ENCODE peak calls at places on chromosomes 4 and X, in eight cellular contexts. Y is astrocyte, B is IMR-90, Q is mammary epithelial cell, F is tibial artery, R is lung, Z is tibial nerve, I is transverse colon. N is an unnamed sample.

GRCh38 chr4:108417923-108418322 is 202.5 kb upstream of the RPL34 start:
- DNase-seq in F (no peak), Q (no peak), B (peak; percentile 46), I (no peak), Z (no peak), R (no peak), Y (peak; percentile 51), N (no peak)

GRCh38 chrX:49947778-49948177 is 25.4 kb downstream of the CLCN5 start:
- DNase-seq in Z (no peak), F (no peak), Y (no peak), R (no peak), I (no peak), Q (no peak), B (no peak), N (no peak)

GRCh38 chr4:47744253-47744652 is 93.6 kb downstream of the CORIN start:
- DNase-seq in Y (no peak), I (no peak), F (no peak), Z (no peak), Q (peak; percentile 5), B (no peak), R (no peak), N (no peak)

GRCh38 chr4:140136509-140136908 is 17.5 kb downstream of the MAML3 start:
- DNase-seq in I (no peak), Q (peak; percentile 68), F (no peak), Y (peak; percentile 67), B (peak; percentile 63), Z (no peak), R (no peak), N (no peak)

GRCh38 chr4:81506731-81507130 is 35.0 kb upstream of the RASGEF1B start:
- DNase-seq in Z (no peak), R (no peak), F (no peak), Q (no peak), Y (no peak), I (no peak), B (no peak), N (no peak)

GRCh38 chr4:2436301-2436700 is 17.5 kb downstream of the CFAP99 start:
- DNase-seq in B (no peak), Y (no peak), I (no peak), Q (peak; percentile 11), F (peak; percentile 42), Z (no peak), R (no peak), N (no peak)

GRCh38 chr4:12459126-12459525 is 1025.0 kb downstream of the RAB28 start:
- DNase-seq in I (no peak), Y (no peak), B (no peak), Z (no peak), Q (no peak), R (no peak), F (no peak), N (no peak)

GRCh38 chrX:63657821-63658220 is 127.2 kb downstream of the ARHGEF9 start:
- DNase-seq in Y (peak; percentile 84), F (peak; percentile 88), B (peak; percentile 78), Z (peak; percentile 5), Q (peak; percentile 6), I (no peak), R (peak; percentile 53), N (no peak)

GRCh38 chr4:7945709-7946380 is 6.2 kb upstream of the AFAP1 start:
- DNase-seq in B (no peak), Z (no peak), Y (no peak), I (no peak), R (no peak), Q (no peak), F (no peak), N (peak; percentile 13)

GRCh38 chr4:116599859-116600258 is 485.5 kb downstream of the TRAM1L1 start:
- DNase-seq in B (no peak), R (no peak), F (no peak), Z (no peak), Q (no peak), I (no peak), Y (no peak), N (peak; percentile 58)

GRCh38 chr4:86496094-86497060 is 97.7 kb upstream of the PTPN13 start:
- DNase-seq in B (peak; percentile 57), I (peak; percentile 16), F (no peak), Q (peak; percentile 52), R (no peak), Z (peak; percentile 56), Y (no peak), N (no peak)

GRCh38 chr4:180031330-180031729 is 2211.9 kb upstream of the TENM3 start:
- DNase-seq in R (no peak), Z (no peak), B (no peak), Y (no peak), F (no peak), I (no peak), Q (no peak), N (no peak)

GRCh38 chr4:8578717-8579116 is 1.5 kb upstream of the GPR78 start:
- DNase-seq in Y (no peak), R (no peak), Z (no peak), I (no peak), Q (no peak), F (no peak), B (no peak), N (peak; percentile 41)

GRCh38 chr4:128528793-128529553 is 241.4 kb upstream of the PGRMC2 start:
- DNase-seq in B (peak; percentile 99), Q (peak; percentile 85), Z (peak; percentile 31), Y (peak; percentile 100), R (peak; percentile 48), I (no peak), F (no peak), N (no peak)

GRCh38 chrX:87374324-87374723 is 143.3 kb upstream of the KLHL4 start:
- DNase-seq in B (no peak), Q (no peak), R (no peak), I (no peak), Z (no peak), Y (no peak), F (no peak), N (no peak)

DNA sequence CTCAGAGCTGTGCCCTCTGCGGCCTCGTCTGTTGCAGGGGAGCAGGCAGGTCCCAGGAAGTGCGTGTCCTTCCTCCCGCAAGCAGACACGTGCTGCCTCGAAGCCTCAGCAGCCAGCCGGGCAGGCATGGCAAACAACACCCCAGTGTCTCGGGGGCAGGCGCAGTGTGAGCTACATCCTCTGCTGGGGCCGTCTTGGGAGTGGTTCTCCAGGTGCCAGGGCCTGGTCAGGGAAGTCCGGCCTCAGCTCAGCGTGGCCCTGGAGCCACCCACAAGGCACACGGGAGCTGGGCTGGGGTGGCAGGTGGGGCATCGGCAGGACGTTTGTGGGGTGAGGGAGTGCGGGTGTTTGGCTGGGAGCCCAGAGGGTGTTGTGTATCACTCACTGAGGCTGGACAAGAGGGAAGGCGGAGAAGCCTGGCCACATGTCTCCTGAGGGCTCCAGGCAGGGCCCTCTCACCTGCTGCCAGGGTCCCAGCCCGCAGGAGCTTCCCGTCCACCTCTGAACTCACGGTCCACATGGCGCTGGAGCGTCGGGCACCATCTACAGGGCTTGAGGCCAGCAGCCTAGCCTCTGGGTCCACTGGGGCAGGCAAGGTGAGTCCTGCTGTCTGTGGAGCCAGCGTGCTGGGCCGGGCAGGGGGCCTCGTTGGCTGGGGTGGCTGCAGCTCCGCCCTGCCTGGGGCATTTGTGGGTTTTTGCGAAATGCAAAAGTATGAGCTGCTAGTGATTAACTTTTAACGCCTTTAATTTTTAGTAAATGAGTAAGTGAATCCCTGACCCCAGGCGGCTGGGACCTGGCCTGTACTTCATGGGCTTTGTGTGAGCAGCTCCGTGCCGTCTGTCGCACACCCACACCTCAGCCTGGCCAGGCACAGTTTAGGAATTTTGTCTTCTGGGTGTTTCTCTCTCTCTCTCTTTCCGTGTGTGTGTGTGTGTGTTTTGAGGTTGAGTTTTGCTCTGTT is 17.3 kb upstream of the UVSSA start:
- DNase-seq in Y (peak; percentile 75), R (no peak), B (no peak), I (no peak), F (no peak), Z (no peak), Q (peak; percentile 94), N (peak; percentile 72)
- H3K27ac ChIP-seq in Y (peak overlapping the region; percentile 25), R (no peak overlapping the region), B (no peak overlapping the region), I (no peak overlapping the region), F (no peak overlapping the region), Z (no peak overlapping the region), Q (peak overlapping the region; percentile 69), N (peak overlapping the region; percentile 5)

DNA sequence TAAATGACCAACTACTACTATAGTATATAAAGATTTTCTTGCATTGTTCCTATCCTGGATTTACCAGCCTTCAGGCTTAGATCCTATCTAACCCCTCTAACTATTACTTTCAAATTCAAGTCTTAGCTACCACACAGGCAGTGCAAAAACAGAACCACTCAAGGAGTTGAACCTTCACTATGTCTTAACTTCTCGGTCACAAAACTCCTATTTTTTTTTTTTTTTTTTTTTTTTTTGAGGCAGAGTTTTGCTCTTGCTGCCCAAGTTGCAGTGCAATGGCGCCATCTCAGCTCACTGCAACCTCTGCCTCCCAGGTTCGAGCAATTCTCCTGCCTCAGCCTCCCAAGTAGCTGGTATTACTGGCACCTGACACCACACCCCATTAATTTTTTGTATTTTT is 6.3 kb upstream of the FAM200B start:
- DNase-seq in Q (no peak), I (no peak), F (no peak), Z (no peak), B (no peak), R (no peak), Y (no peak), N (no peak)
- TF ChIP-seq CTCF in Q (no peak), I (no peak), F (no peak), Z (no peak), B (no peak), R (no peak), Y (no peak), N (no peak)

DNA sequence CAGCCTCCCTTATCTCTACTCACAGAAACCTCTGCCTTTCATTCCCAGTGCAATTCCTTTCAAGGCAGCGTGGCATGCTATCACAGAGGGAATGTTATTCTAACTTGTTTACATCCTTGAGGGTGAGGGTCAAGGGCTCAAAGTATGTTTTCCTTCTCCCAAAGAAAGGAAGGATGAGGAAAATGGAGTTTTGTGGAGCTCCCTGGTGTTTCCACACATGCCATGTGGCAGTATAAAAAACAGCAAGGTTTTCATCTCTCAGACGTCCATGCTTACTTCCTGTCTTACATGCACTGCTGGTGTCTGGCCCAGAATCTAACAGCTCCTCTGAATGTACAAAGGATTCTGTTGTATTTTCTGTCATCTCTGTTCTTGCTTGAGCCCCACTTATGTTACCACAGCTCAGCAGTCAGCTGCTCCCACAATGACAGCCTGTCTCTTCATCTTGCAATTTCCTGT is 128.0 kb downstream of the SNCA start:
- DNase-seq in Y (peak; percentile 55), Z (no peak), I (no peak), B (peak; percentile 54), Q (no peak), R (no peak), F (no peak), N (no peak)
- H3K27ac ChIP-seq in Y (peak overlapping the region; percentile 35), Z (no peak overlapping the region), I (no peak overlapping the region), B (peak overlapping the region; percentile 86), Q (no peak overlapping the region), R (no peak overlapping the region), F (no peak overlapping the region), N (no peak overlapping the region)

DNA sequence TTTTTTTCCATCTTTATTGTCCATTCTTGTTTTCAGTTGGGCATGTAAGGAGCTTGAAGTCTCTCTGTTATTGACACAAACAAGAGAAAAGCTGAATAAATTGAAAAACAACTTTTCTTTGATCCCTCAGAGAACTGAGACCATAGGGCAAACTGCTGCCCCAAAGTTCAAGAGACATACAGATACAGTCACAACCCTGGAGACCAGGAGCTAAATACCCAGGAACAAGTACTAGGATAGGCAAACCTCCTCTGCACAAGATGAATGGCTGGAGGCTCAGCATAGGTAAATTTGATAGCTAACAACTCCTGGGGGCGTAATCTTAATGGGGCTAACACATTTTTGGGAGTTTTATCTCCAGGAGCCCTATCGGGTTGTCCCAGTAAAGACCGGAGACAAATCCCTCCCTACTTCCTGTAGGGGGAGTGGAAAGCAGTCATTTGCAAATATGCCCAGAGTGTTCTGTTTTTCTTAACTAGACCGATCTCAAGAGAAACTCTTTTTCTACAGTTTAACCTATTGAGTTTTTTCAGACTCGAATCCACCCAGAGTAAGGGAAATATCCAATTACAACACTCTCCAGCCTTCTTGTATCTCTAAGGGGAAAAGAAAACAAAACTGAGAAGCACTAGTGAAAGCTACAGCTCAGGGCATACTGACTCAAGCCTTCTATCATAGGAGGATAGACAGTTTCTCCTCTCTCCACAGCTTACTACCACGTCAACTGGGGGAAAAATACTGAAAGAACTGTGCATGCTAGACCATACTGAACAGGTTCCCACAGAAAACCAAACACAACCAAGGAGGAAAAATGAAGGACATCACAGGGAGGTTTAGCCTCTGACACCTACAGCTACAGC is 23.1 kb downstream of the MAGEA8 start:
- DNase-seq in Z (no peak), F (no peak), B (peak; percentile 6), Y (no peak), I (no peak), Q (no peak), R (no peak), N (no peak)
- TF ChIP-seq CTCF in Z (no peak), F (no peak), B (peak; percentile 8), Y (no peak), I (no peak), Q (no peak), R (no peak), N (no peak)